ENCODE peak calls at places on chromosomes 3 and 15, in eight cellular contexts. X, U, A, T, L, P, V and Z are unnamed samples.

GRCh38 chr15:90334304-90334731 is 17.8 kb upstream of the ZNF774 start:
- DNase-seq in X (no peak), U (no peak), A (no peak), T (no peak), L (no peak), P (no peak), V (no peak), Z (no peak)

GRCh38 chr3:57890874-57891273 is 117.3 kb upstream of the FLNB start:
- DNase-seq in X (no peak), U (no peak), A (no peak), T (no peak), L (no peak), P (no peak), V (no peak), Z (no peak)

GRCh38 chr3:53800041-53800440 is 46.2 kb downstream of the CHDH start:
- DNase-seq in X (no peak), U (no peak), A (no peak), T (no peak), L (no peak), P (no peak), V (no peak), Z (no peak)

GRCh38 chr3:188153498-188153948 is 434 bp upstream of the LPP start:
- DNase-seq in X (peak; percentile 80), U (peak; percentile 63), A (peak; percentile 93), T (peak; percentile 96), L (no peak), P (peak; percentile 78), V (no peak), Z (no peak)

GRCh38 chr3:150407818-150408231 is 273 bp upstream of the TSC22D2 start:
- DNase-seq in X (no peak), U (no peak), A (peak; percentile 96), T (no peak), L (no peak), P (peak; percentile 97), V (no peak), Z (no peak)

GRCh38 chr3:153291052-153291689 is 129.1 kb downstream of the RAP2B start:
- DNase-seq in X (peak; percentile 7), U (no peak), A (no peak), T (no peak), L (no peak), P (no peak), V (peak; percentile 37), Z (no peak)

GRCh38 chr3:160564949-160565441 is 376 bp downstream of the KPNA4 start:
- DNase-seq in X (peak; percentile 68), U (no peak), A (no peak), T (no peak), L (peak; percentile 10), P (peak; percentile 72), V (peak; percentile 62), Z (peak; percentile 79)

GRCh38 chr3:134362221-134362620 is 12.0 kb downstream of the AMOTL2 start:
- DNase-seq in X (no peak), U (no peak), A (no peak), T (peak; percentile 45), L (no peak), P (no peak), V (no peak), Z (no peak)

GRCh38 chr3:45125550-45126026 is 20.6 kb downstream of the CDCP1 start:
- DNase-seq in X (no peak), U (no peak), A (no peak), T (no peak), L (no peak), P (no peak), V (no peak), Z (no peak)

GRCh38 chr15:27592036-27592725 is 506.9 kb downstream of the OCA2 start:
- DNase-seq in X (peak; percentile 12), U (no peak), A (no peak), T (no peak), L (no peak), P (no peak), V (no peak), Z (no peak)

GRCh38 chr3:60743631-60744164 is 507.6 kb downstream of the FHIT start:
- DNase-seq in X (peak; percentile 7), U (peak; percentile 49), A (no peak), T (no peak), L (no peak), P (no peak), V (no peak), Z (no peak)

GRCh38 chr3:47370887-47371697 is 9.7 kb upstream of the PTPN23 start:
- DNase-seq in X (peak; percentile 44), U (peak; percentile 13), A (no peak), T (peak; percentile 21), L (no peak), P (no peak), V (peak; percentile 85), Z (peak; percentile 73)

GRCh38 chr3:146536681-146537080 is 7.7 kb downstream of the PLSCR1 start:
- DNase-seq in X (no peak), U (no peak), A (no peak), T (no peak), L (no peak), P (no peak), V (no peak), Z (no peak)

GRCh38 chr3:58051196-58051595 is 43.0 kb downstream of the FLNB start:
- DNase-seq in X (no peak), U (no peak), A (no peak), T (peak; percentile 69), L (no peak), P (no peak), V (no peak), Z (no peak)

GRCh38 chr3:69241769-69242168 is 119.4 kb upstream of the LMOD3 start:
- DNase-seq in X (no peak), U (no peak), A (no peak), T (no peak), L (no peak), P (no peak), V (no peak), Z (no peak)

GRCh38 chr15:61621146-61621545 is 392.0 kb upstream of the RORA start:
- DNase-seq in X (peak; percentile 53), U (peak; percentile 19), A (no peak), T (no peak), L (no peak), P (no peak), V (peak; percentile 70), Z (no peak)

GRCh38 chr3:117252208-117252607 is 542.6 kb downstream of the TUSC7 start:
- DNase-seq in X (no peak), U (no peak), A (no peak), T (no peak), L (no peak), P (no peak), V (no peak), Z (no peak)

GRCh38 chr3:36172699-36173098 is 207.6 kb upstream of the STAC start:
- DNase-seq in X (no peak), U (no peak), A (no peak), T (no peak), L (no peak), P (no peak), V (no peak), Z (no peak)

GRCh38 chr15:73054417-73054963 is 2.2 kb downstream of the NEO1 start:
- DNase-seq in X (no peak), U (no peak), A (no peak), T (no peak), L (no peak), P (no peak), V (no peak), Z (no peak)

DNA sequence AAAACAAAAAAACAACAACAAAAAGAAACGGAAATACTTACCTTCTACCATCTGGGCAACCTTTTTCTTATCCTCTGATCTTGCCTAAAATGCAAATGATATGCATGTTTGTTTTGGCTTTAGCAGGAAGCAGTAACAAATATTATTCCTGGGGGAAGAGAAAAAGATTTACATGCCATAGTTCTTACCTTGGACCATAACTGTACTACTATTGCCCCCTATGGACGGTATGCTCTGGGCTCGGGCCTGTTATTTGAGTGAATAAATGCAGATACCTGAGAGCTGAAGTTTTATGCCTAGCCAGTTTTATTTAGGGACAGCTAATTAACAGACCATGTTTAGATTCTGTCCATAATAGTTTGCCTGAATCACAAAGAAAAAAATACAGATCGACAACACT is 12.6 kb upstream of the STARD5 start:
- DNase-seq in X (no peak), U (no peak), A (no peak), T (no peak), L (no peak), P (no peak), V (peak; percentile 35), Z (peak; percentile 39)
- TF ChIP-seq CTCF in X (no peak), U (peak; percentile 20), A (peak; percentile 13), T (no peak), L (peak; percentile 48), P (peak; percentile 31), V (peak; percentile 65), Z (peak; percentile 51)

DNA sequence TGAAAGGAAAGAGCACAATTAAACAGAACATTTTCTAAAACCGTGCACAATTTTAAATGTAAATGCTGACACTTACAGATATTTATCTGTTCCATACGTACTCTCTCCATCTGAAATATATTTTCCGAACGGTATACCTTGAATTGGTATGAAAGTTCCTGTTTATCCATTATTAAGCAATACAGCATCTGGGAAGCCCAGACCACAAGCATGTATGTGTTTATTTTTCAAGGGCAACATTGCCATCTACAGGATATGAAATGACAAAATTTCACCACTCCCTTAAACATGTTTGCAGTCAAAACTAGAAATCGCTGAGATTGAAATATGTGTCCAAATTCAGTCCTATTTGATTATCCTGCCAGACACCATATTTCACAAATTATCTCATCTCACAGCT is 533.5 kb downstream of the TBL1XR1 start:
- DNase-seq in X (no peak), U (no peak), A (no peak), T (no peak), L (no peak), P (no peak), V (peak; percentile 18), Z (no peak)
- TF ChIP-seq CTCF in X (peak; percentile 18), U (peak; percentile 68), A (peak; percentile 26), T (peak; percentile 27), L (no peak), P (peak; percentile 49), V (peak; percentile 66), Z (peak; percentile 26)

GRCh38 chr3:197873329-197873728 is 76.7 kb upstream of the RPL35A start:
- DNase-seq in X (no peak), U (no peak), A (no peak), T (no peak), L (no peak), P (no peak), V (no peak), Z (no peak)
- TF ChIP-seq CTCF in X (no peak), U (no peak), A (no peak), T (no peak), L (no peak), P (no peak), V (no peak), Z (no peak)

GRCh38 chr15:63121382-63122001 is at the start of gene LACTB:
- DNase-seq in X (peak; percentile 86), U (peak; percentile 74), A (peak; percentile 82), T (peak; percentile 93), L (peak; percentile 54), P (peak; percentile 89), V (peak; percentile 90), Z (peak; percentile 89)

GRCh38 chr15:63126726-63127125 is 5.1 kb downstream of the LACTB start:
- DNase-seq in X (no peak), U (no peak), A (no peak), T (no peak), L (no peak), P (no peak), V (no peak), Z (no peak)

GRCh38 chr15:63124506-63124905 is 2.8 kb downstream of the LACTB start:
- DNase-seq in X (no peak), U (no peak), A (no peak), T (no peak), L (no peak), P (no peak), V (no peak), Z (no peak)

GRCh38 chr15:63118854-63119253 is 2.8 kb upstream of the LACTB start:
- DNase-seq in X (no peak), U (no peak), A (no peak), T (no peak), L (no peak), P (no peak), V (no peak), Z (no peak)

GRCh38 chr15:63122002-63122893 is 587 bp downstream of the LACTB start:
- DNase-seq in X (peak; percentile 84), U (peak; percentile 74), A (peak; percentile 87), T (peak; percentile 95), L (peak; percentile 55), P (peak; percentile 80), V (peak; percentile 94), Z (peak; percentile 93)
- TF ChIP-seq CTCF in X (no peak), U (peak; percentile 56), A (no peak), T (peak; percentile 28), L (no peak), P (peak; percentile 45), V (peak; percentile 30), Z (no peak)